ENCODE peak calls at places on chromosomes 2 and 18, in nine cellular contexts. One of them, this sample, is unnamed.

GRCh38 chr2:95021847-95022246 is 3.7 kb upstream of the MAL start:
- DNase-seq in lower lobe of right lung: no peak
- DNase-seq in brain pericyte: no peak
- DNase-seq in mesothelial cell of epicardium: no peak
- DNase-seq in effector CD8-positive, alpha-beta T cell: no peak
- DNase-seq in activated naive CD4-positive, alpha-beta T cell treated with anti-CD3 and anti-CD28 coated beads for 36 hours: no peak
- DNase-seq in H54: no peak
- DNase-seq in activated T-cell treated with anti-CD3 and anti-CD28 coated beads for 1 hour: no peak
- DNase-seq in SK-MEL-5: no peak
- DNase-seq in this sample: no peak

GRCh38 chr2:216315817-216316603 is 56.3 kb downstream of the MARCHF4 start:
- DNase-seq in effector CD8-positive, alpha-beta T cell: no peak
- DNase-seq in H54: peak; percentile 41
- DNase-seq in activated T-cell treated with anti-CD3 and anti-CD28 coated beads for 1 hour: no peak
- DNase-seq in activated naive CD4-positive, alpha-beta T cell treated with anti-CD3 and anti-CD28 coated beads for 36 hours: no peak
- DNase-seq in lower lobe of right lung: no peak
- DNase-seq in mesothelial cell of epicardium: no peak
- DNase-seq in brain pericyte: no peak
- DNase-seq in SK-MEL-5: peak; percentile 12
- DNase-seq in this sample: no peak

GRCh38 chr18:62586148-62586774 is 63.4 kb downstream of the ZCCHC2 start:
- DNase-seq in SK-MEL-5: peak; percentile 71
- DNase-seq in activated naive CD4-positive, alpha-beta T cell treated with anti-CD3 and anti-CD28 coated beads for 36 hours: peak; percentile 87
- DNase-seq in brain pericyte: peak; percentile 25
- DNase-seq in mesothelial cell of epicardium: peak; percentile 58
- DNase-seq in lower lobe of right lung: peak; percentile 77
- DNase-seq in effector CD8-positive, alpha-beta T cell: peak; percentile 13
- DNase-seq in activated T-cell treated with anti-CD3 and anti-CD28 coated beads for 1 hour: peak; percentile 29
- DNase-seq in H54: peak; percentile 77
- DNase-seq in this sample: peak; percentile 75

GRCh38 chr18:75489493-75490190 is 62.1 kb upstream of the SMIM21 start:
- DNase-seq in lower lobe of right lung: no peak
- DNase-seq in H54: peak; percentile 7
- DNase-seq in activated T-cell treated with anti-CD3 and anti-CD28 coated beads for 1 hour: no peak
- DNase-seq in effector CD8-positive, alpha-beta T cell: no peak
- DNase-seq in SK-MEL-5: no peak
- DNase-seq in mesothelial cell of epicardium: no peak
- DNase-seq in brain pericyte: no peak
- DNase-seq in activated naive CD4-positive, alpha-beta T cell treated with anti-CD3 and anti-CD28 coated beads for 36 hours: no peak
- DNase-seq in this sample: no peak

GRCh38 chr2:168564641-168565040 is 108.6 kb downstream of the CERS6 start:
- DNase-seq in H54: no peak
- DNase-seq in mesothelial cell of epicardium: no peak
- DNase-seq in lower lobe of right lung: no peak
- DNase-seq in SK-MEL-5: no peak
- DNase-seq in brain pericyte: no peak
- DNase-seq in activated T-cell treated with anti-CD3 and anti-CD28 coated beads for 1 hour: no peak
- DNase-seq in effector CD8-positive, alpha-beta T cell: no peak
- DNase-seq in activated naive CD4-positive, alpha-beta T cell treated with anti-CD3 and anti-CD28 coated beads for 36 hours: no peak
- DNase-seq in this sample: no peak

GRCh38 chr2:100470898-100471514 is 724 bp downstream of the NMS start:
- DNase-seq in effector CD8-positive, alpha-beta T cell: no peak
- DNase-seq in mesothelial cell of epicardium: peak; percentile 38
- DNase-seq in SK-MEL-5: peak; percentile 25
- DNase-seq in activated naive CD4-positive, alpha-beta T cell treated with anti-CD3 and anti-CD28 coated beads for 36 hours: peak; percentile 33
- DNase-seq in brain pericyte: no peak
- DNase-seq in lower lobe of right lung: no peak
- DNase-seq in activated T-cell treated with anti-CD3 and anti-CD28 coated beads for 1 hour: no peak
- DNase-seq in H54: peak; percentile 16
- DNase-seq in this sample: no peak

GRCh38 chr2:46749042-46749461 is 166.6 kb downstream of the MCFD2 start:
- DNase-seq in effector CD8-positive, alpha-beta T cell: no peak
- DNase-seq in activated naive CD4-positive, alpha-beta T cell treated with anti-CD3 and anti-CD28 coated beads for 36 hours: no peak
- DNase-seq in brain pericyte: peak; percentile 61
- DNase-seq in H54: peak; percentile 10
- DNase-seq in activated T-cell treated with anti-CD3 and anti-CD28 coated beads for 1 hour: no peak
- DNase-seq in lower lobe of right lung: no peak
- DNase-seq in SK-MEL-5: no peak
- DNase-seq in mesothelial cell of epicardium: no peak
- DNase-seq in this sample: no peak

GRCh38 chr2:29014811-29015414 is 33.8 kb downstream of the TOGARAM2 start:
- DNase-seq in SK-MEL-5: no peak
- DNase-seq in effector CD8-positive, alpha-beta T cell: peak; percentile 18
- DNase-seq in activated T-cell treated with anti-CD3 and anti-CD28 coated beads for 1 hour: peak; percentile 61
- DNase-seq in activated naive CD4-positive, alpha-beta T cell treated with anti-CD3 and anti-CD28 coated beads for 36 hours: peak; percentile 83
- DNase-seq in mesothelial cell of epicardium: no peak
- DNase-seq in H54: peak; percentile 87
- DNase-seq in brain pericyte: no peak
- DNase-seq in lower lobe of right lung: peak; percentile 65
- DNase-seq in this sample: no peak

GRCh38 chr18:48834421-48835011 is 116.2 kb downstream of the SMAD7 start:
- DNase-seq in activated T-cell treated with anti-CD3 and anti-CD28 coated beads for 1 hour: peak; percentile 54
- DNase-seq in activated naive CD4-positive, alpha-beta T cell treated with anti-CD3 and anti-CD28 coated beads for 36 hours: peak; percentile 86
- DNase-seq in effector CD8-positive, alpha-beta T cell: peak; percentile 11
- DNase-seq in mesothelial cell of epicardium: no peak
- DNase-seq in H54: peak; percentile 80
- DNase-seq in SK-MEL-5: peak; percentile 85
- DNase-seq in lower lobe of right lung: peak; percentile 85
- DNase-seq in brain pericyte: peak; percentile 88
- DNase-seq in this sample: peak; percentile 65

GRCh38 chr2:145190031-145190703 is 670.2 kb upstream of the ZEB2 start:
- DNase-seq in mesothelial cell of epicardium: no peak
- DNase-seq in effector CD8-positive, alpha-beta T cell: no peak
- DNase-seq in brain pericyte: no peak
- DNase-seq in activated naive CD4-positive, alpha-beta T cell treated with anti-CD3 and anti-CD28 coated beads for 36 hours: no peak
- DNase-seq in H54: peak; percentile 4
- DNase-seq in SK-MEL-5: no peak
- DNase-seq in lower lobe of right lung: no peak
- DNase-seq in activated T-cell treated with anti-CD3 and anti-CD28 coated beads for 1 hour: no peak
- DNase-seq in this sample: no peak

GRCh38 chr2:141728886-141729285 is 401.9 kb downstream of the LRP1B start:
- DNase-seq in activated T-cell treated with anti-CD3 and anti-CD28 coated beads for 1 hour: no peak
- DNase-seq in brain pericyte: no peak
- DNase-seq in lower lobe of right lung: no peak
- DNase-seq in SK-MEL-5: no peak
- DNase-seq in mesothelial cell of epicardium: no peak
- DNase-seq in H54: no peak
- DNase-seq in effector CD8-positive, alpha-beta T cell: no peak
- DNase-seq in activated naive CD4-positive, alpha-beta T cell treated with anti-CD3 and anti-CD28 coated beads for 36 hours: no peak
- DNase-seq in this sample: no peak

GRCh38 chr2:3302751-3303582 is 74.7 kb downstream of the EIPR1 start:
- DNase-seq in H54: no peak
- DNase-seq in effector CD8-positive, alpha-beta T cell: no peak
- DNase-seq in activated naive CD4-positive, alpha-beta T cell treated with anti-CD3 and anti-CD28 coated beads for 36 hours: no peak
- DNase-seq in SK-MEL-5: no peak
- DNase-seq in lower lobe of right lung: peak; percentile 41
- DNase-seq in activated T-cell treated with anti-CD3 and anti-CD28 coated beads for 1 hour: no peak
- DNase-seq in brain pericyte: no peak
- DNase-seq in mesothelial cell of epicardium: no peak
- DNase-seq in this sample: no peak

GRCh38 chr2:231621051-231621879 is 28.6 kb downstream of the TEX44 start:
- DNase-seq in lower lobe of right lung: peak; percentile 59
- DNase-seq in brain pericyte: no peak
- DNase-seq in H54: no peak
- DNase-seq in activated T-cell treated with anti-CD3 and anti-CD28 coated beads for 1 hour: no peak
- DNase-seq in effector CD8-positive, alpha-beta T cell: no peak
- DNase-seq in mesothelial cell of epicardium: no peak
- DNase-seq in activated naive CD4-positive, alpha-beta T cell treated with anti-CD3 and anti-CD28 coated beads for 36 hours: peak; percentile 30
- DNase-seq in SK-MEL-5: no peak
- DNase-seq in this sample: no peak

GRCh38 chr18:55096261-55097026 is 137.2 kb upstream of the CCDC68 start:
- DNase-seq in effector CD8-positive, alpha-beta T cell: no peak
- DNase-seq in mesothelial cell of epicardium: no peak
- DNase-seq in SK-MEL-5: peak; percentile 73
- DNase-seq in activated naive CD4-positive, alpha-beta T cell treated with anti-CD3 and anti-CD28 coated beads for 36 hours: no peak
- DNase-seq in lower lobe of right lung: no peak
- DNase-seq in H54: no peak
- DNase-seq in brain pericyte: peak; percentile 40
- DNase-seq in activated T-cell treated with anti-CD3 and anti-CD28 coated beads for 1 hour: no peak
- DNase-seq in this sample: no peak

GRCh38 chr2:10620481-10620880 is 69.3 kb downstream of the NOL10 start:
- DNase-seq in SK-MEL-5: no peak
- DNase-seq in activated naive CD4-positive, alpha-beta T cell treated with anti-CD3 and anti-CD28 coated beads for 36 hours: no peak
- DNase-seq in activated T-cell treated with anti-CD3 and anti-CD28 coated beads for 1 hour: no peak
- DNase-seq in lower lobe of right lung: no peak
- DNase-seq in brain pericyte: no peak
- DNase-seq in H54: peak; percentile 5
- DNase-seq in mesothelial cell of epicardium: no peak
- DNase-seq in effector CD8-positive, alpha-beta T cell: no peak
- DNase-seq in this sample: no peak

GRCh38 chr2:197170137-197170682 is 140.4 kb downstream of the ANKRD44 start:
- DNase-seq in SK-MEL-5: no peak
- DNase-seq in activated T-cell treated with anti-CD3 and anti-CD28 coated beads for 1 hour: no peak
- DNase-seq in mesothelial cell of epicardium: no peak
- DNase-seq in lower lobe of right lung: no peak
- DNase-seq in effector CD8-positive, alpha-beta T cell: no peak
- DNase-seq in H54: no peak
- DNase-seq in activated naive CD4-positive, alpha-beta T cell treated with anti-CD3 and anti-CD28 coated beads for 36 hours: no peak
- DNase-seq in brain pericyte: no peak
- DNase-seq in this sample: no peak

GRCh38 chr18:58581265-58581664 is 47.6 kb downstream of the ALPK2 start:
- DNase-seq in lower lobe of right lung: no peak
- DNase-seq in activated naive CD4-positive, alpha-beta T cell treated with anti-CD3 and anti-CD28 coated beads for 36 hours: no peak
- DNase-seq in effector CD8-positive, alpha-beta T cell: no peak
- DNase-seq in activated T-cell treated with anti-CD3 and anti-CD28 coated beads for 1 hour: no peak
- DNase-seq in H54: no peak
- DNase-seq in brain pericyte: no peak
- DNase-seq in mesothelial cell of epicardium: no peak
- DNase-seq in SK-MEL-5: no peak
- DNase-seq in this sample: no peak

GRCh38 chr2:8599421-8600242 is 82.2 kb upstream of the ID2 start:
- DNase-seq in brain pericyte: no peak
- DNase-seq in effector CD8-positive, alpha-beta T cell: no peak
- DNase-seq in activated T-cell treated with anti-CD3 and anti-CD28 coated beads for 1 hour: no peak
- DNase-seq in H54: no peak
- DNase-seq in mesothelial cell of epicardium: no peak
- DNase-seq in activated naive CD4-positive, alpha-beta T cell treated with anti-CD3 and anti-CD28 coated beads for 36 hours: no peak
- DNase-seq in lower lobe of right lung: peak; percentile 34
- DNase-seq in SK-MEL-5: no peak
- DNase-seq in this sample: no peak

GRCh38 chr2:30693821-30694281 is 113.4 kb downstream of the CAPN13 start:
- DNase-seq in brain pericyte: no peak
- DNase-seq in effector CD8-positive, alpha-beta T cell: no peak
- DNase-seq in SK-MEL-5: no peak
- DNase-seq in activated naive CD4-positive, alpha-beta T cell treated with anti-CD3 and anti-CD28 coated beads for 36 hours: no peak
- DNase-seq in H54: no peak
- DNase-seq in activated T-cell treated with anti-CD3 and anti-CD28 coated beads for 1 hour: no peak
- DNase-seq in mesothelial cell of epicardium: no peak
- DNase-seq in lower lobe of right lung: no peak
- DNase-seq in this sample: no peak

GRCh38 chr2:181563101-181563692 is 93.7 kb downstream of the CERKL start:
- DNase-seq in lower lobe of right lung: no peak
- DNase-seq in effector CD8-positive, alpha-beta T cell: no peak
- DNase-seq in SK-MEL-5: no peak
- DNase-seq in mesothelial cell of epicardium: no peak
- DNase-seq in activated T-cell treated with anti-CD3 and anti-CD28 coated beads for 1 hour: no peak
- DNase-seq in brain pericyte: no peak
- DNase-seq in H54: no peak
- DNase-seq in activated naive CD4-positive, alpha-beta T cell treated with anti-CD3 and anti-CD28 coated beads for 36 hours: no peak
- DNase-seq in this sample: no peak

GRCh38 chr2:55885129-55885943 is 38.2 kb downstream of the EFEMP1 start:
- DNase-seq in SK-MEL-5: peak; percentile 27
- DNase-seq in lower lobe of right lung: no peak
- DNase-seq in activated naive CD4-positive, alpha-beta T cell treated with anti-CD3 and anti-CD28 coated beads for 36 hours: no peak
- DNase-seq in mesothelial cell of epicardium: no peak
- DNase-seq in activated T-cell treated with anti-CD3 and anti-CD28 coated beads for 1 hour: no peak
- DNase-seq in effector CD8-positive, alpha-beta T cell: no peak
- DNase-seq in brain pericyte: peak; percentile 71
- DNase-seq in H54: peak; percentile 12
- DNase-seq in this sample: no peak

GRCh38 chr2:64779117-64779690 is 125.5 kb upstream of the SERTAD2 start:
- DNase-seq in effector CD8-positive, alpha-beta T cell: no peak
- DNase-seq in lower lobe of right lung: no peak
- DNase-seq in SK-MEL-5: no peak
- DNase-seq in brain pericyte: no peak
- DNase-seq in H54: peak; percentile 34
- DNase-seq in activated naive CD4-positive, alpha-beta T cell treated with anti-CD3 and anti-CD28 coated beads for 36 hours: no peak
- DNase-seq in activated T-cell treated with anti-CD3 and anti-CD28 coated beads for 1 hour: no peak
- DNase-seq in mesothelial cell of epicardium: no peak
- DNase-seq in this sample: no peak

GRCh38 chr2:120881981-120882788 is 146.5 kb downstream of the GLI2 start:
- DNase-seq in H54: no peak
- DNase-seq in lower lobe of right lung: peak; percentile 42
- DNase-seq in effector CD8-positive, alpha-beta T cell: no peak
- DNase-seq in activated T-cell treated with anti-CD3 and anti-CD28 coated beads for 1 hour: no peak
- DNase-seq in mesothelial cell of epicardium: no peak
- DNase-seq in activated naive CD4-positive, alpha-beta T cell treated with anti-CD3 and anti-CD28 coated beads for 36 hours: no peak
- DNase-seq in SK-MEL-5: no peak
- DNase-seq in brain pericyte: no peak
- DNase-seq in this sample: no peak

GRCh38 chr18:9017900-9018217 is 84.6 kb upstream of the NDUFV2 start:
- DNase-seq in effector CD8-positive, alpha-beta T cell: no peak
- DNase-seq in H54: peak; percentile 11
- DNase-seq in mesothelial cell of epicardium: no peak
- DNase-seq in brain pericyte: no peak
- DNase-seq in lower lobe of right lung: no peak
- DNase-seq in SK-MEL-5: no peak
- DNase-seq in activated naive CD4-positive, alpha-beta T cell treated with anti-CD3 and anti-CD28 coated beads for 36 hours: no peak
- DNase-seq in activated T-cell treated with anti-CD3 and anti-CD28 coated beads for 1 hour: no peak
- DNase-seq in this sample: no peak

GRCh38 chr2:203730076-203730729 is 23.8 kb downstream of the CD28 start:
- DNase-seq in mesothelial cell of epicardium: no peak
- DNase-seq in activated T-cell treated with anti-CD3 and anti-CD28 coated beads for 1 hour: no peak
- DNase-seq in activated naive CD4-positive, alpha-beta T cell treated with anti-CD3 and anti-CD28 coated beads for 36 hours: no peak
- DNase-seq in lower lobe of right lung: no peak
- DNase-seq in H54: no peak
- DNase-seq in effector CD8-positive, alpha-beta T cell: no peak
- DNase-seq in brain pericyte: no peak
- DNase-seq in SK-MEL-5: no peak
- DNase-seq in this sample: no peak

GRCh38 chr2:237998530-237998929 is 31.7 kb downstream of the UBE2F start:
- DNase-seq in activated T-cell treated with anti-CD3 and anti-CD28 coated beads for 1 hour: no peak
- DNase-seq in brain pericyte: no peak
- DNase-seq in activated naive CD4-positive, alpha-beta T cell treated with anti-CD3 and anti-CD28 coated beads for 36 hours: peak; percentile 76
- DNase-seq in lower lobe of right lung: no peak
- DNase-seq in effector CD8-positive, alpha-beta T cell: no peak
- DNase-seq in SK-MEL-5: peak; percentile 32
- DNase-seq in H54: no peak
- DNase-seq in mesothelial cell of epicardium: no peak
- DNase-seq in this sample: no peak